ENCODE peak calls at places on chromosome 3, in seven cellular contexts. A is esophagus squamous epithelium; O is CD4-positive, alpha-beta T cell; W is SK-N-SH; K is K562; L is suprapubic skin; C is nephron progenitor cell. N is an unnamed sample.

GRCh38 chr3:193301441-193301840 is 60.4 kb downstream of the PLAAT1 start:
- DNase-seq in A (no peak), O (no peak), W (no peak), K (no peak), L (no peak), C (no peak), N (no peak)

GRCh38 chr3:97970929-97971460 is 1.2 kb downstream of the RIOX2 start:
- DNase-seq in A (no peak), O (no peak), W (peak), K (no peak), L (no peak), C (no peak), N (no peak)

GRCh38 chr3:48503406-48504050 is 446 bp downstream of the SHISA5 start:
- DNase-seq in A (no peak), O (no peak), W (no peak), K (peak), L (no peak), C (peak), N (peak)

GRCh38 chr3:129371041-129371826 is 57.2 kb downstream of the EFCAB12 start:
- DNase-seq in A (no peak), O (no peak), W (peak), K (no peak), L (no peak), C (no peak), N (no peak)

GRCh38 chr3:30689202-30689641 is 82.8 kb downstream of the TGFBR2 start:
- DNase-seq in A (no peak), O (no peak), W (peak), K (no peak), L (no peak), C (no peak), N (no peak)

GRCh38 chr3:146078031-146078430 is 83.0 kb downstream of the PLOD2 start:
- DNase-seq in A (no peak), O (no peak), W (no peak), K (no peak), L (no peak), C (no peak), N (no peak)

GRCh38 chr3:160134454-160134853 is 90.8 kb upstream of the C3orf80 start:
- DNase-seq in A (no peak), O (no peak), W (no peak), K (no peak), L (no peak), C (no peak), N (no peak)

GRCh38 chr3:52006820-52007133 is 11.1 kb upstream of the RPL29 start:
- DNase-seq in A (no peak), O (no peak), W (no peak), K (no peak), L (no peak), C (no peak), N (no peak)

GRCh38 chr3:114878119-114878839 is 268.8 kb downstream of the ZBTB20 start:
- DNase-seq in A (no peak), O (no peak), W (no peak), K (no peak), L (no peak), C (no peak), N (no peak)

GRCh38 chr3:183587337-183587736 is 31.8 kb upstream of the KLHL6 start:
- DNase-seq in A (no peak), O (no peak), W (no peak), K (no peak), L (no peak), C (no peak), N (no peak)

GRCh38 chr3:189210251-189210770 is 38.5 kb downstream of the TPRG1 start:
- DNase-seq in A (no peak), O (no peak), W (no peak), K (no peak), L (no peak), C (no peak), N (no peak)

GRCh38 chr3:25895031-25895430 is 105.1 kb downstream of the OXSM start:
- DNase-seq in A (no peak), O (no peak), W (no peak), K (no peak), L (no peak), C (no peak), N (no peak)

GRCh38 chr3:55169608-55170010 is 241.8 kb upstream of the LRTM1 start:
- DNase-seq in A (no peak), O (no peak), W (no peak), K (no peak), L (no peak), C (no peak), N (no peak)

GRCh38 chr3:14371573-14372474 is 30.6 kb upstream of the SLC6A6 start:
- DNase-seq in A (peak), O (no peak), W (peak), K (peak), L (no peak), C (no peak), N (no peak)

GRCh38 chr3:69441028-69441427 is 55.1 kb upstream of the FRMD4B start:
- DNase-seq in A (no peak), O (no peak), W (no peak), K (no peak), L (no peak), C (no peak), N (no peak)

GRCh38 chr3:69442771-69443197 is 56.9 kb upstream of the FRMD4B start:
- DNase-seq in A (no peak), O (no peak), W (no peak), K (no peak), L (no peak), C (no peak), N (no peak)

GRCh38 chr3:69443554-69443953 is 57.7 kb upstream of the FRMD4B start:
- DNase-seq in A (no peak), O (no peak), W (no peak), K (no peak), L (no peak), C (no peak), N (no peak)

GRCh38 chr3:69435274-69436262 is 49.7 kb upstream of the FRMD4B start:
- DNase-seq in A (no peak), O (no peak), W (no peak), K (no peak), L (no peak), C (no peak), N (no peak)

GRCh38 chr3:69439683-69440270 is 53.9 kb upstream of the FRMD4B start:
- DNase-seq in A (no peak), O (no peak), W (no peak), K (no peak), L (no peak), C (no peak), N (no peak)
- TF ChIP-seq CTCF in A (peak), O (peak), W (peak), K (peak), L (peak), C (peak), N (peak)

DNA sequence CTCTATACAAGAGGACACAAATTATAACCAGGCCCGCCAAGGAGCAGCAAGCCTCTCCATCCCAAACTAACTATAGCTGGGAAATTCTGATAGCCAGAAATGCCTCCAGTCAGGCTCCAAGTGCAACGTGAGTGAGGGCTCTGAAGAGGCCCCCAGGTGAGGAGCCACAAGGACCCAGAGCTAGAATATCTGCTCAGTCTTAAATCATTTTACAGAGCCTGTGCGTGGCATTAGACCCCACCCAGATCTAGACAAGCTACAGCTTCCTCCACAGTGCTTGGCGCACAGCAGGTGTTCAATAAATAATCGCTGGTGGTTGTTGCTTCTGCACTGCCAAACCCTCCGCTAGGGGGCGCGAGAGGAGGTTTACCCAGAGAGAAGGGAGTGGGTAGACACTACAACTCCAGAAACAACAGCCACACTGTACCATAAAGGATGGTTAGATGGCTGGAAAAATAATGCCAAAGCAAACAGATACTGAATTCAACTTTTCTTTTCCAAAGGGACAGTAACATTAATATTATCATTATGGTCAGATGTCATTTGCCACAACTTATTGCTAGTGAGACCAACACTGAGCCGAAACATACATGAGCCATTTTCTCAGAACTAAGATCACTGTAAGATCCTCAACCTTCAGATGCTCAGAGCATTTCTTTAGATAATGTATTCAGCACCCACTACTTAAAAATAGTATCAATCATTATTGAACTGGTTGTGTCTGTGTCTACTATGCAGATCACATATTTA is 44.5 kb downstream of the ZIC4 start:
- DNase-seq in A (no peak), O (no peak), W (peak), K (peak), L (no peak), C (peak), N (peak)
- TF ChIP-seq CTCF in A (peak), O (peak), W (peak), K (peak), L (no peak), C (peak), N (peak)

GRCh38 chr3:8980756-8981257 is 17.5 kb upstream of the RAD18 start:
- DNase-seq in A (no peak), O (no peak), W (no peak), K (no peak), L (no peak), C (no peak), N (no peak)
- TF ChIP-seq CTCF in A (no peak), O (no peak), W (no peak), K (no peak), L (no peak), C (no peak), N (no peak)

GRCh38 chr3:11539677-11540076 is 104.0 kb downstream of the VGLL4 start:
- DNase-seq in A (no peak), O (no peak), W (no peak), K (no peak), L (peak), C (no peak), N (no peak)
- TF ChIP-seq CTCF in A (no peak), O (no peak), W (no peak), K (peak), L (no peak), C (no peak), N (no peak)

GRCh38 chr3:17913349-17913748 is 170.9 kb upstream of the TBC1D5 start:
- DNase-seq in A (no peak), O (no peak), W (no peak), K (no peak), L (no peak), C (no peak), N (no peak)

GRCh38 chr3:17915341-17915740 is 172.9 kb upstream of the TBC1D5 start:
- DNase-seq in A (no peak), O (no peak), W (no peak), K (no peak), L (no peak), C (no peak), N (no peak)

GRCh38 chr3:17910922-17911321 is 168.5 kb upstream of the TBC1D5 start:
- DNase-seq in A (no peak), O (no peak), W (no peak), K (no peak), L (no peak), C (no peak), N (no peak)

GRCh38 chr3:17908399-17909191 is 166.2 kb upstream of the TBC1D5 start:
- DNase-seq in A (no peak), O (no peak), W (peak), K (no peak), L (no peak), C (no peak), N (no peak)

DNA sequence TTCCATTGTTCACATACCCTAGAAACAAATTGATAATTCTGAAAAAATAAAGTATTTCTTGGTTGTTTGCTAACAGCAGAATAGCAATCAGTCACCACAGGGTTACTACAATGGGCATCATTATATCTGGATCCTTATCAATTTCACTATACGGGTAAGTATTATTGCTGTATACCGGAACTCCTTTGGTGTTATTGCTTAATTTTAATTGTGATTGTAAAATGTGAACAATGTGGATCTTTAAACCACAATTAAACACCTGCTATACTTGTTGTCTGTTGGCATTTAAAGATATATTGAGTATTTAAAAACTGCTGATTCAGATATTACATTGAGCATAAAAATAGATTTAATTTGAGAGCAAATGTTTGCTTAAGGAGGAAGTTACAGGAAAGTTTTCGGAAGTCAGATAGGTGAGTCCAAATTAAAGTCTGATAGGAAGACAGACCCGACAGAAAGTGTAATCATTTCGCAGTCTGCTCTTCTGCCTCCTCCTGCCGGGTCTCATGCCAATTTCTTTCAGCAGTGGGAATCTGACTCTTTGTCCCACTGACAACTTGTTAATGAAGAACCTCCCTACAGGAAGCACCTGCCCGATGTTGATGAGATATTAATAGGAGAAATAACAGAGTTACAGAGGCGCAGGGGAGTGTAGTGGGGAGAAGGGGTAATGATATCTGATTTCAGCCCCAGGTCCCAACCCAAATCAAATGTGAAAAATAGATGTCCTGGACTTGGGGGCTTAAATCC is 169.8 kb upstream of the TBC1D5 start:
- DNase-seq in A (no peak), O (no peak), W (no peak), K (no peak), L (no peak), C (no peak), N (no peak)
- TF ChIP-seq CTCF in A (no peak), O (no peak), W (no peak), K (no peak), L (no peak), C (no peak), N (no peak)

GRCh38 chr3:125140011-125140813 is 72.3 kb downstream of the SLC12A8 start:
- DNase-seq in A (no peak), O (no peak), W (no peak), K (no peak), L (no peak), C (no peak), N (no peak)

GRCh38 chr3:125143538-125143937 is 69.0 kb downstream of the SLC12A8 start:
- DNase-seq in A (no peak), O (no peak), W (no peak), K (no peak), L (no peak), C (no peak), N (no peak)

GRCh38 chr3:125142418-125142778 is 70.2 kb downstream of the SLC12A8 start:
- DNase-seq in A (no peak), O (no peak), W (no peak), K (no peak), L (no peak), C (no peak), N (no peak)

GRCh38 chr3:125140817-125141595 is 71.5 kb downstream of the SLC12A8 start:
- DNase-seq in A (no peak), O (no peak), W (peak), K (no peak), L (no peak), C (no peak), N (no peak)

DNA sequence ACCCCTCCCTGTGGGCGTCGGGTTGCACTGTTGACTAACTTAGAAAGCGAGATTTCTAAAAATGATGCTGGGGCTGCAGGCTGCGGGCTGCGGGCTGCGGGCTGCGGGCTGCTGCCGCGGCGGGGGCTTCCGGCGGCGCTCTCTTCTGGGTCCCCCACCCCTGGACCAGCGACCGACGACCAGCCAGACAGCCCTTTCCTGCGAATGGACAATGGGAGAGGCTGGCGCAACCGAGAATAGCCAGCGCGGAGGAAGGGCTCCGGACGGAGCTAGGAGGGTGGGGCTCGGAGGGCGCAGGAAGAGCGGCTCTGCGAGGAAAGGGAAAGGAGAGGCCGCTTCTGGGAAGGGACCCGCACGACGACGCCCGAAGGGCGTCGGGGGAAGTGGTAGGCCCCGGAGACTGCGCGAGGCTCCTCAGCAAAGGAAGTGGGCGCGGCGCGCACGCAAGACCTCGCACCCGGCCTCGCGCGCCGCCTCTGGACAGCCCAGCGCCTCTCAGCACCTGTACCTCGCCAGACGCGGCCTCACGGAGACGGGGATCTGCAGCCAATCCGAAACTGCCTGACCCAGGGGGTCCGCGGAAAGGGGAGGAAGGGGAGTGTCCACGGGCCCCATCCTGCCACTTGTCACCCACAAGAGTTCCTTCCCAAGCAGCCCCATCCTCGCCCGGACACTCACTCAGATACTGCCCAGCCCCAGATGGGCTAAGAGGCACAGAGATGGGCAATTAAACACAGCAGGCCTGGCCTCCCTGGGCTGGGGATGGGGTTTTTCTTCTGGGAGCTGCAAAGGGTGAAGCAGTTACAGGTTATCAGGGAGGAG is 70.7 kb downstream of the SLC12A8 start:
- DNase-seq in A (peak), O (peak), W (peak), K (no peak), L (no peak), C (peak), N (peak)
- TF ChIP-seq CTCF in A (peak), O (peak), W (no peak), K (no peak), L (no peak), C (no peak), N (no peak)

GRCh38 chr3:155869664-155870063 is 786 bp upstream of the GMPS start:
- DNase-seq in A (no peak), O (no peak), W (peak), K (no peak), L (no peak), C (no peak), N (no peak)

GRCh38 chr3:155872904-155873646 is 2.6 kb downstream of the GMPS start:
- DNase-seq in A (no peak), O (no peak), W (no peak), K (no peak), L (no peak), C (no peak), N (no peak)

GRCh38 chr3:155870133-155870944 is at the start of gene GMPS:
- DNase-seq in A (peak), O (peak), W (peak), K (peak), L (peak), C (peak), N (peak)

GRCh38 chr3:155871746-155872158 is 1.3 kb downstream of the GMPS start:
- DNase-seq in A (no peak), O (no peak), W (no peak), K (no peak), L (no peak), C (no peak), N (no peak)

GRCh38 chr3:155870945-155871745 is 695 bp downstream of the GMPS start:
- DNase-seq in A (no peak), O (peak), W (peak), K (peak), L (peak), C (peak), N (peak)
- TF ChIP-seq CTCF in A (no peak), O (no peak), W (no peak), K (no peak), L (no peak), C (no peak), N (no peak)